ENCODE peak calls at places on chromosomes 6 and 20, in six cellular contexts. R, D, X, E, Y and V are unnamed samples.

GRCh38 chr20:40009542-40009941 is 679.5 kb downstream of the MAFB start:
- DNase-seq in R (no peak), D (peak; percentile 41), X (no peak), E (no peak), Y (no peak), V (no peak)

GRCh38 chr6:6131492-6132109 is 124.9 kb upstream of the NRN1 start:
- DNase-seq in R (no peak), D (no peak), X (no peak), E (no peak), Y (no peak), V (peak; percentile 58)

GRCh38 chr20:19347943-19348456 is 135.6 kb downstream of the SLC24A3 start:
- DNase-seq in R (no peak), D (no peak), X (no peak), E (no peak), Y (no peak), V (no peak)

GRCh38 chr20:1370548-1371110 is 22.2 kb downstream of the FKBP1A start:
- DNase-seq in R (no peak), D (peak; percentile 67), X (no peak), E (no peak), Y (no peak), V (no peak)

GRCh38 chr6:107489636-107490567 is at the start of gene SOBP:
- DNase-seq in R (no peak), D (peak; percentile 47), X (no peak), E (peak; percentile 10), Y (peak; percentile 31), V (peak; percentile 71)

GRCh38 chr6:41546866-41547798 is 951 bp downstream of the FOXP4 start:
- DNase-seq in R (no peak), D (peak; percentile 30), X (no peak), E (no peak), Y (peak; percentile 53), V (peak; percentile 35)

GRCh38 chr6:1797801-1798200 is 188.1 kb downstream of the FOXC1 start:
- DNase-seq in R (no peak), D (peak; percentile 44), X (no peak), E (no peak), Y (no peak), V (no peak)

GRCh38 chr20:62055106-62055861 is 10.4 kb downstream of the TAF4 start:
- DNase-seq in R (no peak), D (no peak), X (no peak), E (no peak), Y (no peak), V (no peak)

GRCh38 chr20:37296371-37296770 is 6.9 kb downstream of the MANBAL start:
- DNase-seq in R (no peak), D (no peak), X (no peak), E (no peak), Y (no peak), V (peak; percentile 30)

GRCh38 chr6:36340671-36341454 is 4.2 kb upstream of the BNIP5 start:
- DNase-seq in R (peak; percentile 19), D (peak; percentile 59), X (peak; percentile 88), E (peak; percentile 44), Y (peak; percentile 87), V (peak; percentile 73)

GRCh38 chr6:127186889-127187288 is 68.4 kb downstream of the RSPO3 start:
- DNase-seq in R (peak; percentile 8), D (no peak), X (no peak), E (peak; percentile 21), Y (peak; percentile 64), V (peak; percentile 53)

GRCh38 chr6:74409447-74409846 is 713.4 kb downstream of the CD109 start:
- DNase-seq in R (no peak), D (peak; percentile 87), X (no peak), E (no peak), Y (no peak), V (no peak)